ENCODE peak calls at places on chromosomes 3 and 15, in six cellular contexts. V, Q, K, R, N and D are unnamed samples.

GRCh38 chr3:186464424-186465093 is 79.6 kb downstream of the CRYGS start:
- DNase-seq in V (peak; percentile 64), R (no peak), N (peak; percentile 43), Q (no peak), K (no peak), D (no peak)

GRCh38 chr15:61051570-61052031 is 177.5 kb downstream of the RORA start:
- DNase-seq in N (peak; percentile 52), R (peak; percentile 68), K (peak; percentile 62), V (peak; percentile 81), Q (peak; percentile 49), D (no peak)

GRCh38 chr3:161057518-161057917 is 47.6 kb downstream of the B3GALNT1 start:
- DNase-seq in V (no peak), R (no peak), K (no peak), N (no peak), Q (no peak), D (no peak)

GRCh38 chr3:66082679-66083078 is 44.0 kb upstream of the MAGI1 start:
- DNase-seq in K (no peak), N (no peak), R (no peak), Q (no peak), V (no peak), D (no peak)

GRCh38 chr3:171282041-171282440 is 178.2 kb downstream of the TNIK start:
- DNase-seq in N (no peak), Q (no peak), R (peak; percentile 79), K (no peak), V (no peak), D (no peak)

GRCh38 chr3:76487446-76487845 is 552.5 kb upstream of the ROBO2 start:
- DNase-seq in N (no peak), V (no peak), R (peak; percentile 14), K (no peak), Q (no peak), D (no peak)

GRCh38 chr15:75049392-75049791 is 26.0 kb downstream of the PPCDC start:
- DNase-seq in N (no peak), Q (peak; percentile 38), K (peak; percentile 84), R (peak; percentile 86), V (no peak), D (no peak)

GRCh38 chr3:134978658-134979057 is 183.6 kb downstream of the EPHB1 start:
- DNase-seq in K (no peak), N (no peak), Q (no peak), R (no peak), V (no peak), D (no peak)

GRCh38 chr3:194162817-194163584 is 27.1 kb downstream of the HES1 start:
- DNase-seq in Q (no peak), R (no peak), V (no peak), K (no peak), N (no peak), D (no peak)

GRCh38 chr3:115341208-115341607 is 194.1 kb upstream of the ZBTB20 start:
- DNase-seq in R (peak; percentile 59), Q (no peak), V (no peak), N (no peak), K (no peak), D (no peak)

GRCh38 chr15:66229790-66230460 is 23.6 kb downstream of the MEGF11 start:
- DNase-seq in R (no peak), Q (no peak), K (no peak), V (no peak), N (no peak), D (no peak)

GRCh38 chr3:44643024-44643423 is 5.5 kb upstream of the ZNF35 start:
- DNase-seq in Q (no peak), R (no peak), K (no peak), N (no peak), V (no peak), D (no peak)

GRCh38 chr3:108976058-108976457 is 22.4 kb upstream of the GUCA1C start:
- DNase-seq in R (no peak), Q (no peak), K (no peak), V (no peak), N (no peak), D (no peak)

GRCh38 chr15:67097893-67098740 is 32.7 kb downstream of the SMAD3 start:
- DNase-seq in N (no peak), K (peak; percentile 75), V (no peak), R (peak; percentile 96), Q (no peak), D (no peak)

GRCh38 chr3:119294402-119294888 is 262 bp downstream of the ARHGAP31 start:
- DNase-seq in V (peak; percentile 84), N (no peak), K (peak; percentile 71), R (no peak), Q (peak; percentile 73), D (peak; percentile 39)

GRCh38 chr3:115624029-115624645 is 827 bp downstream of the GAP43 start:
- DNase-seq in R (no peak), V (peak; percentile 73), Q (no peak), K (no peak), N (peak; percentile 61), D (no peak)

GRCh38 chr3:95037097-95037496 is 974.2 kb downstream of the NSUN3 start:
- DNase-seq in K (no peak), R (no peak), V (peak; percentile 43), Q (no peak), N (no peak), D (no peak)

GRCh38 chr15:48297668-48298067 is 33.6 kb upstream of the DUT start:
- DNase-seq in K (no peak), V (no peak), Q (no peak), N (no peak), R (no peak), D (no peak)

GRCh38 chr3:72052841-72053409 is 268.0 kb upstream of the PROK2 start:
- DNase-seq in V (no peak), K (no peak), Q (no peak), R (peak; percentile 21), N (no peak), D (no peak)

GRCh38 chr15:40929730-40930429 is 740 bp downstream of the DLL4 start:
- DNase-seq in K (peak; percentile 80), V (peak; percentile 84), N (no peak), R (peak; percentile 65), Q (peak; percentile 63), D (no peak)

GRCh38 chr3:107414325-107414964 is 37.2 kb downstream of the CCDC54 start:
- DNase-seq in Q (no peak), R (no peak), N (no peak), K (no peak), V (no peak), D (no peak)

GRCh38 chr15:22240403-22240802 is 160.1 kb downstream of the OR4M2 start:
- DNase-seq in V (no peak), R (no peak), Q (no peak), K (no peak), N (no peak), D (no peak)

GRCh38 chr15:22237891-22238275 is 157.6 kb downstream of the OR4M2 start:
- DNase-seq in Q (no peak), R (no peak), N (no peak), K (no peak), V (no peak), D (no peak)

GRCh38 chr15:22239806-22240180 is 159.5 kb downstream of the OR4M2 start:
- DNase-seq in V (no peak), R (no peak), Q (no peak), K (no peak), N (no peak), D (no peak)

GRCh38 chr15:22232675-22233074 is 152.3 kb downstream of the OR4M2 start:
- DNase-seq in Q (no peak), V (no peak), R (no peak), N (no peak), K (no peak), D (no peak)

DNA sequence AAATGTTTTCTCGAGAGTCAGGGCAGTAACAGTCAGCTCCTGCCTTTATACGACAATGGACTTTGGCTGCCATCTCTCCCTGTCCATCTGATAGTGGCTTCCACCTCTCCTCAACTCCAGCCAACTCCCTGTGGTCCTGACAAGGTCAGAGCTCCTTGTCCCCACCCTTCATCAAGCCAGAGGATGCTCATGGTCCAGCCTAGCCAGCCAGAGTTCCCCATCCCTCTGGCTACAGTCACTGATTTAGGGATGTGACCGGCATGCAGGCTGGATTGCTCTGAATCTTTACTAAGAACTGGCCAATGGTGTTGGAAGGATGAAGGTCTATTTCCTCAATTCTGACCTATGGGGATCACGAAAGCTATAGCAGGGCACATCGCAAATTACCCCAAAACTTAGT is 156.1 kb downstream of the OR4M2 start:
- DNase-seq in K (no peak), R (no peak), V (no peak), N (no peak), Q (no peak), D (no peak)
- H3K9me3 ChIP-seq in K (peaks cover 3% of the 10 kb centered on the region), R (peaks cover 3% of the 10 kb centered on the region), V (peaks cover 88% of the 10 kb centered on the region), N (peaks cover 93% of the 10 kb centered on the region), Q (peaks cover 90% of the 10 kb centered on the region), D (no peaks in the 10 kb centered on the region)

GRCh38 chr15:63474810-63475316 is 29.5 kb upstream of the USP3 start:
- DNase-seq in Q (peak; percentile 60), R (no peak), V (peak; percentile 57), N (no peak), K (no peak), D (no peak)

GRCh38 chr15:63475670-63476069 is 28.7 kb upstream of the USP3 start:
- DNase-seq in N (no peak), Q (no peak), R (no peak), V (no peak), K (no peak), D (no peak)

GRCh38 chr15:63473007-63473748 is 31.2 kb upstream of the USP3 start:
- DNase-seq in N (no peak), V (no peak), R (no peak), Q (no peak), K (no peak), D (no peak)

GRCh38 chr15:63473749-63473998 is 30.7 kb upstream of the USP3 start:
- DNase-seq in R (no peak), K (no peak), Q (no peak), N (no peak), V (no peak), D (no peak)

GRCh38 chr15:63473999-63474809 is 30.2 kb upstream of the USP3 start:
- DNase-seq in Q (peak; percentile 75), V (peak; percentile 92), R (peak; percentile 81), K (no peak), N (peak; percentile 61), D (peak; percentile 60)
- TF ChIP-seq CTCF in Q (no peak), V (no peak), R (peak; percentile 3), K (no peak), N (no peak), D (no peak)

GRCh38 chr3:142152349-142152748 is 3.0 kb upstream of the TFDP2 start:
- DNase-seq in V (peak; percentile 75), K (no peak), N (peak; percentile 39), Q (peak; percentile 12), R (no peak), D (no peak)
- H3K9me3 ChIP-seq in V (no peaks in the 10 kb centered on the region), K (no peaks in the 10 kb centered on the region), N (no peaks in the 10 kb centered on the region), Q (no peaks in the 10 kb centered on the region), R (no peaks in the 10 kb centered on the region), D (no peaks in the 10 kb centered on the region)

GRCh38 chr3:71025516-71025915 is 558.0 kb downstream of the FOXP1 start:
- DNase-seq in R (no peak), K (no peak), V (no peak), N (no peak), Q (no peak), D (no peak)

GRCh38 chr3:71026634-71027578 is 556.6 kb downstream of the FOXP1 start:
- DNase-seq in Q (no peak), N (no peak), V (no peak), K (no peak), R (peak; percentile 61), D (no peak)

GRCh38 chr3:71025010-71025409 is 558.5 kb downstream of the FOXP1 start:
- DNase-seq in R (no peak), Q (no peak), V (no peak), N (no peak), K (no peak), D (no peak)

GRCh38 chr3:71018794-71019193 is 564.7 kb downstream of the FOXP1 start:
- DNase-seq in V (no peak), K (no peak), Q (no peak), R (no peak), N (no peak), D (no peak)

GRCh38 chr3:71022552-71023335 is 560.8 kb downstream of the FOXP1 start:
- DNase-seq in V (peak; percentile 84), N (peak; percentile 73), R (peak; percentile 29), Q (no peak), K (no peak), D (no peak)
- TF ChIP-seq CTCF in V (peak; percentile 76), N (peak; percentile 72), R (peak; percentile 25), Q (no peak), K (no peak), D (no peak)